ENCODE peak calls at places on chromosomes 6 and 20, in seven cellular contexts. One of them, this sample, is unnamed.
A peak's percentile ranks its signal among the peaks of the same experiment; 100 is the strongest.

GRCh38 chr6:2196079-2196679 is 49.2 kb downstream of the GMDS start:
- DNase-seq in PC-9: no peak
- DNase-seq in neural crest cell: peak; percentile 18
- DNase-seq in colonic mucosa: peak; percentile 46
- DNase-seq in AG09319: peak; percentile 28
- DNase-seq in BJ: no peak
- DNase-seq in tibial nerve: no peak
- DNase-seq in this sample: no peak

GRCh38 chr6:5979650-5980427 is 26.9 kb downstream of the NRN1 start:
- DNase-seq in PC-9: no peak
- DNase-seq in neural crest cell: no peak
- DNase-seq in colonic mucosa: no peak
- DNase-seq in AG09319: no peak
- DNase-seq in BJ: no peak
- DNase-seq in tibial nerve: no peak
- DNase-seq in this sample: no peak

GRCh38 chr6:324116-324728 is 31.9 kb downstream of the DUSP22 start:
- DNase-seq in PC-9: no peak
- DNase-seq in neural crest cell: no peak
- DNase-seq in colonic mucosa: no peak
- DNase-seq in AG09319: no peak
- DNase-seq in BJ: no peak
- DNase-seq in tibial nerve: peak; percentile 8
- DNase-seq in this sample: no peak

GRCh38 chr20:41249371-41249770 is 68.2 kb downstream of the ZHX3 start:
- DNase-seq in PC-9: peak; percentile 38
- DNase-seq in neural crest cell: peak; percentile 9
- DNase-seq in colonic mucosa: peak; percentile 39
- DNase-seq in AG09319: peak; percentile 40
- DNase-seq in BJ: peak; percentile 59
- DNase-seq in tibial nerve: peak; percentile 47
- DNase-seq in this sample: peak; percentile 41

GRCh38 chr6:84623956-84624680 is 140.3 kb downstream of the TBX18 start:
- DNase-seq in PC-9: peak; percentile 64
- DNase-seq in neural crest cell: no peak
- DNase-seq in colonic mucosa: no peak
- DNase-seq in AG09319: no peak
- DNase-seq in BJ: peak; percentile 51
- DNase-seq in tibial nerve: no peak
- DNase-seq in this sample: no peak

GRCh38 chr6:54244430-54244829 is 63.8 kb upstream of the TINAG start:
- DNase-seq in PC-9: no peak
- DNase-seq in neural crest cell: no peak
- DNase-seq in colonic mucosa: no peak
- DNase-seq in AG09319: no peak
- DNase-seq in BJ: no peak
- DNase-seq in tibial nerve: no peak
- DNase-seq in this sample: no peak

GRCh38 chr20:49562341-49563014 is 5.5 kb downstream of the PTGIS start:
- DNase-seq in PC-9: peak; percentile 86
- DNase-seq in neural crest cell: no peak
- DNase-seq in colonic mucosa: peak; percentile 49
- DNase-seq in AG09319: no peak
- DNase-seq in BJ: peak; percentile 59
- DNase-seq in tibial nerve: peak; percentile 73
- DNase-seq in this sample: peak; percentile 31

GRCh38 chr20:37973059-37973910 is 60.0 kb downstream of the TTI1 start:
- DNase-seq in PC-9: no peak
- DNase-seq in neural crest cell: no peak
- DNase-seq in colonic mucosa: no peak
- DNase-seq in AG09319: no peak
- DNase-seq in BJ: no peak
- DNase-seq in tibial nerve: no peak
- DNase-seq in this sample: no peak

GRCh38 chr20:44092551-44093248 is 94.3 kb downstream of the JPH2 start:
- DNase-seq in PC-9: no peak
- DNase-seq in neural crest cell: peak; percentile 34
- DNase-seq in colonic mucosa: peak; percentile 53
- DNase-seq in AG09319: peak; percentile 16
- DNase-seq in BJ: no peak
- DNase-seq in tibial nerve: no peak
- DNase-seq in this sample: no peak

GRCh38 chr6:7770111-7770510 is 44.2 kb downstream of the BMP6 start:
- DNase-seq in PC-9: no peak
- DNase-seq in neural crest cell: no peak
- DNase-seq in colonic mucosa: no peak
- DNase-seq in AG09319: no peak
- DNase-seq in BJ: no peak
- DNase-seq in tibial nerve: no peak
- DNase-seq in this sample: no peak

GRCh38 chr6:61562098-61562497 is 723.9 kb downstream of the KHDRBS2 start:
- DNase-seq in PC-9: no peak
- DNase-seq in neural crest cell: no peak
- DNase-seq in colonic mucosa: no peak
- DNase-seq in AG09319: no peak
- DNase-seq in BJ: no peak
- DNase-seq in tibial nerve: no peak
- DNase-seq in this sample: no peak

GRCh38 chr6:31098449-31098938 is 13.9 kb downstream of the C6orf15 start:
- DNase-seq in PC-9: no peak
- DNase-seq in neural crest cell: no peak
- DNase-seq in colonic mucosa: no peak
- DNase-seq in AG09319: no peak
- DNase-seq in BJ: no peak
- DNase-seq in tibial nerve: no peak
- DNase-seq in this sample: no peak

GRCh38 chr20:41534170-41534569 is 84.0 kb downstream of the CHD6 start:
- DNase-seq in PC-9: no peak
- DNase-seq in neural crest cell: no peak
- DNase-seq in colonic mucosa: no peak
- DNase-seq in AG09319: no peak
- DNase-seq in BJ: no peak
- DNase-seq in tibial nerve: no peak
- DNase-seq in this sample: no peak

GRCh38 chr6:137112067-137112355 is 61.4 kb downstream of the IL22RA2 start:
- DNase-seq in PC-9: no peak
- DNase-seq in neural crest cell: no peak
- DNase-seq in colonic mucosa: no peak
- DNase-seq in AG09319: peak; percentile 4
- DNase-seq in BJ: no peak
- DNase-seq in tibial nerve: no peak
- DNase-seq in this sample: no peak

GRCh38 chr6:150897400-150897943 is 32.0 kb downstream of the MTHFD1L start:
- DNase-seq in PC-9: no peak
- DNase-seq in neural crest cell: no peak
- DNase-seq in colonic mucosa: no peak
- DNase-seq in AG09319: no peak
- DNase-seq in BJ: no peak
- DNase-seq in tibial nerve: no peak
- DNase-seq in this sample: no peak

GRCh38 chr6:134170844-134171243 is 118.4 kb upstream of the SLC2A12 start:
- DNase-seq in PC-9: peak; percentile 24
- DNase-seq in neural crest cell: no peak
- DNase-seq in colonic mucosa: no peak
- DNase-seq in AG09319: no peak
- DNase-seq in BJ: no peak
- DNase-seq in tibial nerve: no peak
- DNase-seq in this sample: peak; percentile 59

GRCh38 chr6:161305860-161306259 is 32.0 kb upstream of the AGPAT4 start:
- DNase-seq in PC-9: no peak
- DNase-seq in neural crest cell: no peak
- DNase-seq in colonic mucosa: no peak
- DNase-seq in AG09319: no peak
- DNase-seq in BJ: no peak
- DNase-seq in tibial nerve: no peak
- DNase-seq in this sample: no peak

GRCh38 chr6:29301401-29301800 is at the start of gene OR14J1:
- DNase-seq in PC-9: no peak
- DNase-seq in neural crest cell: no peak
- DNase-seq in colonic mucosa: no peak
- DNase-seq in AG09319: no peak
- DNase-seq in BJ: no peak
- DNase-seq in tibial nerve: no peak
- DNase-seq in this sample: no peak

GRCh38 chr6:36616888-36617521 is 22.8 kb downstream of the SRSF3 start:
- DNase-seq in PC-9: peak; percentile 99
- DNase-seq in neural crest cell: no peak
- DNase-seq in colonic mucosa: peak; percentile 82
- DNase-seq in AG09319: no peak
- DNase-seq in BJ: no peak
- DNase-seq in tibial nerve: no peak
- DNase-seq in this sample: no peak

GRCh38 chr6:13248953-13249432 is 79.3 kb downstream of the TBC1D7 start:
- DNase-seq in PC-9: no peak
- DNase-seq in neural crest cell: no peak
- DNase-seq in colonic mucosa: no peak
- DNase-seq in AG09319: no peak
- DNase-seq in BJ: no peak
- DNase-seq in tibial nerve: no peak
- DNase-seq in this sample: no peak

GRCh38 chr6:148342146-148343027 is at the start of gene SASH1:
- DNase-seq in PC-9: peak; percentile 84
- DNase-seq in neural crest cell: peak; percentile 69
- DNase-seq in colonic mucosa: peak; percentile 75
- DNase-seq in AG09319: no peak
- DNase-seq in BJ: no peak
- DNase-seq in tibial nerve: peak; percentile 52
- DNase-seq in this sample: peak; percentile 34

GRCh38 chr20:18837710-18838109 is 24.1 kb downstream of the SCP2D1 start:
- DNase-seq in PC-9: no peak
- DNase-seq in neural crest cell: no peak
- DNase-seq in colonic mucosa: no peak
- DNase-seq in AG09319: no peak
- DNase-seq in BJ: no peak
- DNase-seq in tibial nerve: no peak
- DNase-seq in this sample: no peak

GRCh38 chr6:137550527-137550926 is 56.3 kb upstream of the OLIG3 start:
- DNase-seq in PC-9: no peak
- DNase-seq in neural crest cell: no peak
- DNase-seq in colonic mucosa: no peak
- DNase-seq in AG09319: no peak
- DNase-seq in BJ: no peak
- DNase-seq in tibial nerve: no peak
- DNase-seq in this sample: no peak

GRCh38 chr6:684831-685636 is 7.9 kb downstream of the EXOC2 start:
- DNase-seq in PC-9: no peak
- DNase-seq in neural crest cell: no peak
- DNase-seq in colonic mucosa: no peak
- DNase-seq in AG09319: no peak
- DNase-seq in BJ: no peak
- DNase-seq in tibial nerve: no peak
- DNase-seq in this sample: no peak

GRCh38 chr6:100300221-100300736 is 164.4 kb downstream of the SIM1 start:
- DNase-seq in PC-9: peak; percentile 97
- DNase-seq in neural crest cell: no peak
- DNase-seq in colonic mucosa: no peak
- DNase-seq in AG09319: peak; percentile 52
- DNase-seq in BJ: peak; percentile 85
- DNase-seq in tibial nerve: no peak
- DNase-seq in this sample: no peak

GRCh38 chr6:45630801-45631200 is 253.1 kb upstream of the SUPT3H start:
- DNase-seq in PC-9: no peak
- DNase-seq in neural crest cell: no peak
- DNase-seq in colonic mucosa: no peak
- DNase-seq in AG09319: peak; percentile 54
- DNase-seq in BJ: peak; percentile 47
- DNase-seq in tibial nerve: no peak
- DNase-seq in this sample: no peak
- TF ChIP-seq CTCF in PC-9: no peak
- TF ChIP-seq CTCF in neural crest cell: no peak
- TF ChIP-seq CTCF in colonic mucosa: no peak
- TF ChIP-seq CTCF in AG09319: no peak
- TF ChIP-seq CTCF in BJ: no peak
- TF ChIP-seq CTCF in tibial nerve: no peak
- TF ChIP-seq CTCF in this sample: no peak

DNA sequence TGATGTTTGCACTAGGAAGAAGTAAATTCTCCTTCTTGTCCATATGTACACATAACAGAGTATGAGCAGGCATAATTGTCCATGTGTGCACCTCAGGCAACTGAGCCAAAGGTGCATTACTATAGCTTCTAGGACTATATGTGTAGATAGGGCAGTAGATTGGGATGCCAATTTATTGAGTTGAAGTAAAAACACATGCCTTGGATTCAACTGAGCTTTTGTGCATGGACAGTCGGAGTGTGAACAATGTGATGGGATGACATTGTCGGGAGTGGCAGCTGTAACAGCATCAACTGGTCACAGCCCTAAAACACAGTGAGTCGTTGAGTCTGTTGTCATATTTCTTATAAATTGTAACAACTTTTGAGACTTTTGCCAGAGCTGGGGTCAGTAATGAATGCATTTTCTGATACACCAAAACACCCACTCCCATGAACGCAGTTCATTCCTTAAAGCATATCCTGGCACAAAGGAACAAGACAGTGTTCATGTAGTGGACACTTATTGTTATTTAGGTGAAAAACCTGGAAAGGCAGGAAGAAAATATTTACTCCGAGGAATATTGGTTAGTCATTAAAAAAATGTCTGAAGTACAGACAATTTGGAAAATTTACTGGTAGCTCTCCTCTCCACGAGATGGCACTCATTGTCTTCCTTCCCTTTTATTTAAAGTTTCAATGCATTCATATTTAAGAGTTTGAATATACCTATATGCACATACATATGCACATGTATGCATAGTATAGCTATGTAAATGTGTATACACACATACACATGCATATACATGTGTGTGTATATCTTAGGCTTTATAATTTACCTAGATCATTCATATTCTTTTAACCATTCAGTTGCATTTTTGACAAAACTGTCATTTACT is 302.0 kb upstream of the STXBP5 start:
- DNase-seq in PC-9: no peak
- DNase-seq in neural crest cell: no peak
- DNase-seq in colonic mucosa: no peak
- DNase-seq in AG09319: no peak
- DNase-seq in BJ: no peak
- DNase-seq in tibial nerve: no peak
- DNase-seq in this sample: no peak
- TF ChIP-seq CTCF in PC-9: peak; percentile 69
- TF ChIP-seq CTCF in neural crest cell: no peak
- TF ChIP-seq CTCF in colonic mucosa: no peak
- TF ChIP-seq CTCF in AG09319: peak; percentile 13
- TF ChIP-seq CTCF in BJ: peak; percentile 17
- TF ChIP-seq CTCF in tibial nerve: no peak
- TF ChIP-seq CTCF in this sample: no peak

GRCh38 chr6:153644000-153644399 is 395.0 kb upstream of the OPRM1 start:
- DNase-seq in PC-9: no peak
- DNase-seq in neural crest cell: no peak
- DNase-seq in colonic mucosa: no peak
- DNase-seq in AG09319: no peak
- DNase-seq in BJ: no peak
- DNase-seq in tibial nerve: no peak
- DNase-seq in this sample: no peak

GRCh38 chr6:153645326-153645725 is 393.7 kb upstream of the OPRM1 start:
- DNase-seq in PC-9: no peak
- DNase-seq in neural crest cell: no peak
- DNase-seq in colonic mucosa: no peak
- DNase-seq in AG09319: no peak
- DNase-seq in BJ: no peak
- DNase-seq in tibial nerve: no peak
- DNase-seq in this sample: no peak
- TF ChIP-seq CTCF in PC-9: no peak
- TF ChIP-seq CTCF in neural crest cell: no peak
- TF ChIP-seq CTCF in colonic mucosa: no peak
- TF ChIP-seq CTCF in AG09319: no peak
- TF ChIP-seq CTCF in BJ: no peak
- TF ChIP-seq CTCF in tibial nerve: no peak
- TF ChIP-seq CTCF in this sample: no peak

GRCh38 chr6:41597246-41598000 is 40.8 kb upstream of the MDFI start:
- DNase-seq in PC-9: no peak
- DNase-seq in neural crest cell: no peak
- DNase-seq in colonic mucosa: no peak
- DNase-seq in AG09319: no peak
- DNase-seq in BJ: no peak
- DNase-seq in tibial nerve: no peak
- DNase-seq in this sample: no peak
- TF ChIP-seq CTCF in PC-9: no peak
- TF ChIP-seq CTCF in neural crest cell: no peak
- TF ChIP-seq CTCF in colonic mucosa: no peak
- TF ChIP-seq CTCF in AG09319: no peak
- TF ChIP-seq CTCF in BJ: no peak
- TF ChIP-seq CTCF in tibial nerve: no peak
- TF ChIP-seq CTCF in this sample: no peak